ENCODE peak calls at places on chromosome 2, in four cellular contexts. A is osteoblast, H is mammary epithelial cell, O is ovary. L is an unnamed sample. For H3K4me1, the result is how much of the 10 kb centered on the place peaks cover.

GRCh38 chr2:25165992-25166618 is 2.3 kb downstream of the POMC start:
- DNase-seq in H (no peak), A (peak), O (no peak), L (peak)

GRCh38 chr2:231644426-231644825 is 51.8 kb downstream of the TEX44 start:
- DNase-seq in H (no peak), A (no peak), O (no peak), L (no peak)

GRCh38 chr2:40256649-40257048 is 195.2 kb downstream of the SLC8A1 start:
- DNase-seq in A (no peak), H (peak), O (no peak), L (no peak)

GRCh38 chr2:103179800-103180199 is 418.0 kb downstream of the TMEM182 start:
- DNase-seq in A (no peak), H (no peak), O (no peak), L (no peak)

GRCh38 chr2:48315847-48316194 is 214.1 kb upstream of the STON1 start:
- DNase-seq in O (no peak), H (peak), A (no peak), L (peak)

GRCh38 chr2:130830538-130830937 is 6.2 kb upstream of the ARHGEF4 start:
- DNase-seq in A (peak), O (no peak), H (no peak), L (no peak)

GRCh38 chr2:217393585-217394032 is 533.7 kb upstream of the TNP1 start:
- DNase-seq in A (peak), H (peak), O (peak), L (no peak)

GRCh38 chr2:107007927-107008326 is 122.0 kb upstream of the ST6GAL2 start:
- DNase-seq in H (no peak), O (no peak), A (no peak), L (no peak)

GRCh38 chr2:120892967-120893667 is 157.4 kb downstream of the GLI2 start:
- DNase-seq in O (no peak), H (no peak), A (peak), L (no peak)

GRCh38 chr2:147843864-147844690 is 752 bp upstream of the ACVR2A start:
- DNase-seq in H (peak), O (peak), A (peak), L (peak)

GRCh38 chr2:147844691-147845607 is at the start of gene ACVR2A:
- DNase-seq in A (peak), O (peak), H (peak), L (peak)

GRCh38 chr2:147845608-147846002 is 776 bp downstream of the ACVR2A start:
- DNase-seq in H (peak), A (no peak), O (no peak), L (no peak)

GRCh38 chr2:147846382-147847081 is 1.7 kb downstream of the ACVR2A start:
- DNase-seq in A (peak), O (no peak), H (peak), L (no peak)

DNA sequence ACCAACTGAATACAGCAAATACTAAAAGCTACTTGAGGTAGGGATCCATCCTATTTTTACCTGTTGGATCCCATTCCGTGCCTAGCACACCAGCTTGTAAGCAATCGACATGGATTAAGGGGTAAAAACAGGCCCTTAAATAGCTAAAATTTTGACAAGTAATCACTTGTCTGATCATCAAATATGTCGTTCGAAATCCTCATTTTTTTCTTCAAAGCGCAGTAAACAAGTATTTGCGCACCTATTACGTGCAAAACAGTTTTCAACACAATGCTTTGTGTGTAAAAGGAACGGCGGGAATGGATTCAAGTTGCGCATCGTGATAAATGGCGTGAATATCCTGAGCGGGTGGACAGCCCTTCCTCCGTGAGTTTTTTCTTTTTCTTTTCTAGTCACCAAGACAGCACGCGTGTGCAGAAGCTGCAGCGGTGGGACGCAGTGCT is 1.4 kb upstream of the ACVR2A start:
- DNase-seq in H (no peak), A (no peak), O (no peak), L (no peak)
- H3K4me1 ChIP-seq in H (under half), A (under half), O (under half), L (under half)

GRCh38 chr2:100903534-100904258 is 83.8 kb downstream of the NPAS2 start:
- DNase-seq in H (peak), A (no peak), O (no peak), L (no peak)

GRCh38 chr2:100900156-100900795 is 80.3 kb downstream of the NPAS2 start:
- DNase-seq in H (peak), A (no peak), O (no peak), L (no peak)

GRCh38 chr2:100905132-100905805 is 85.3 kb downstream of the NPAS2 start:
- DNase-seq in H (no peak), A (no peak), O (no peak), L (no peak)

GRCh38 chr2:100906131-100906530 is 86.2 kb downstream of the NPAS2 start:
- DNase-seq in O (no peak), A (no peak), H (no peak), L (no peak)

GRCh38 chr2:100902833-100903405 is 83.0 kb downstream of the NPAS2 start:
- DNase-seq in H (peak), A (peak), O (no peak), L (no peak)
- H3K4me3 ChIP-seq in H (no peak), A (no peak), O (no peak), L (no peak)

DNA sequence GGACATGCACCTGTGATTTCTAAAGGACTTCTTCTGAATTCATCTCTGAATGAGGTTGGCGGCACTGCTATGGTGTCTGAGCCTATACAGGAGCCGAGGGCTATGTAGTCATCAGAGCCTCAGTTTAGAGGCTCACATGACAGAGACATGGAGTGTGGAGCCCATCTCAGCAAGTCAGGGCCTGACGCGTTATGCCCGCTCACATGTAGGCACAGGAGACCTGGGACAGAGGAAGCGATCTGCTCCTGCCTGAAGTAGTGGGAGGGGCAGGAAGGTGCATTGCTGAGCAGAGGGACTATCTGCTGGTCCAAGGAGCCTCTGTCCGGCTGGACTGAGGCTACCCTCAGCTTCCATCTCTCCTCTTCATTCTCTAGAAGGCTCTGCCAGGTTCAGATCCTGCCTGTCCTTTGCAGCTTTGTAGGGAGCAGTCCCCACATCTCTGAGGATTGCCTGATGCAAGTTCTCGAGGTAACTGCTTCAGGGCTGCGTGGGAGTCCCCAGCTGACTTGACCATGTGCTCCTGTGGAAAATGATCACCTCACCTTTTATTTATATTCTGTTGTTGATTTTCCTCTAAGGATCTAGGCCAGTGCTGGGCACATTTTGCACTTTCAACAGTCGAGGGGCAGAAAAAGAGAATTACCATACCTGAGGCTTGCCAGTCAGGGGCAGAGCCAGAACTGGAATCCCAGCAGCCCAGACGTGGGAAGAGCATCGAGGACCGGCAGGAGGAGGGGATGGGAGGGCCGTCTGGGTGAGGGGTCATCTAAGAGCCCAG is 16.6 kb downstream of the KLHL29 start:
- DNase-seq in O (no peak), A (no peak), H (no peak), L (no peak)
- H3K4me1 ChIP-seq in O (under half), A (under half), H (under half), L (under half)

DNA sequence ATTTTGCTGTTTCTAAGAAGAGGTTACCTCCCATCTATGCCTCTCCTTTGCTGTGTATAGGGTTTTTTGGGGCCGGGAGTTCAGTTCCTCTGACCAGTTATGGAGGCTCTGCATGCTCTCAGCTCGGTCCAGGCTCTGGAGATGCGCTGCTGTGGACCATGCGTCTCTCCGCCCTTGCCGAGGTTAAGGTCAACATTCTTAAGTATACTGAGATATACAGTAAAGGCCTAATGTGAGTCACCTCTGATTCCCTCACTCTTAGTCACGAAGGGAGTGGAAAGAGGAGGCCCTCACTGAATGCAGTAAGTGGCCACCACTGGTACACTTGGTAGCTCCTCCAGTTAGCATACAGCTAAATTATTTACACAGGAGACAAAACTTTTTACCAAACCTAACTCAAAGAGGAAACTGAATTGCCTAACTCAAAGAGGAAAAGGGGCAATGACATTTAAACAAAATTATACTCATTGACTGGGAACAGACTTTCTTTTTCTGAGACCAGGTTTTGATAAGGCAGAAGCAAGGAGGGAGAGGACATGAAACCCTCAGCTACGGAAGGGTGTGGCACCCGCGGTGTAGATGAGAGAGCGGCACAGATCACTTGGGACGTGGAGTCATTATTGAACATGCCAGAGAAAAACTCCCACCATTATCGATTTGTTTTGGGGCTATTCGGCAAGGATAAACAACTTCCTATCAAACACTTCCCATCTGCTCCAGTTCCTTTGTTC is 98.7 kb downstream of the COPS8 start:
- DNase-seq in H (peak), O (peak), A (peak), L (no peak)
- H3K4me3 ChIP-seq in H (no peak), O (no peak), A (no peak), L (no peak)

DNA sequence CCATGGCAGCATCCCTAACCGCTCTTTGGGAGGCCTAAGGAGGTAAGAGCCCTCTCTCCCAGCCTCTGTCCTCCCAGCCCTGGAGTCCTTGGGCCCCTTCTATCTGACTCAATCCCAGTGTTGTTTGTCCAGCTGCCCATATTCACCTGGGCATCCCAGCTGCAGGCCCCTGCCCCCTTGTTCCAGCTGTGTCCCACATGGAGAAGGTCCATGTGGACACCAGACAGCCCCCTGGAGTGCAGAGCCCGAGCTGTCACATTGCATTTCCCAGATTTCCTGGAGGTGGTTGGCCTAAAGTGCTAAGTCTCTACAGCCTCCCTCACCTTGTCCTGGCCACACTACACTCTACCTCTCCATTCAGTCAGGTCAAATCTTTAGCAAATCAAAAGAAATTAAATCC is 42.5 kb downstream of the PSD4 start:
- DNase-seq in O (no peak), H (no peak), A (peak), L (no peak)
- H3K4me1 ChIP-seq in O (under half), H (under half), A (under half), L (under half)

DNA sequence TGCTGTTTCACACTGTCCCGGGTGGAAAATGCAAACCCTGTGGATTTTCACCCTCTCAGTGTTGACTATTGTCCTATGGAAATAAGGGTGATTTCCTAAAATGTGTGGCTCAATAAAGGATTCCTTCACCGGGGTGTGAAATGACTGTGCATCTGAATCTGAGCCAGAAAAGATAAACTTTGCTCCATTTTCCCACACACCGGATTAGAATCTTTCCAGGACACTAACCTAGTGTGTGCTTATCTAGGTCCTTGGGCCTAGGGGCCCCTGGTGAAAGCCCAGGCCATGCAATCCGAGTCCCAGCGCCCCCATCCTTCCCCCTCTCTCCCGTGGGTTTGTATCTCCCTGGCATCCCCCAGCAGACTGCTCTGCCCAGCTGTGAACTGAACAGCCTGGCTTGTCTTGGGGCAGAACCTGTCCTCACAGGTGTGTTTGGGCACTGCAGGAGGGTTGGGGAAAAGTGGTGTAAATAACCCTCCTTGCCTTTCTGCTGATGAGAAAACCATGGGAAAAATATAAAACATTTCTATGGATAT is 17.3 kb downstream of the KLHL29 start:
- DNase-seq in O (no peak), A (no peak), H (no peak), L (no peak)
- H3K4me3 ChIP-seq in O (no peak), A (no peak), H (no peak), L (no peak)

GRCh38 chr2:65969161-65969560 is 465.8 kb upstream of the MEIS1 start:
- DNase-seq in H (no peak), A (no peak), O (no peak), L (no peak)
- H3K4me1 ChIP-seq in H (under half), A (under half), O (under half), L (under half)

GRCh38 chr2:1790996-1791395 is 46.7 kb upstream of the PXDN start:
- DNase-seq in O (no peak), H (no peak), A (no peak), L (no peak)
- H3K4me3 ChIP-seq in O (no peak), H (no peak), A (no peak), L (no peak)